ENCODE peak calls at places on chromosomes 1 and 21, in six cellular contexts. S is T follicular helper cell, I is activated T-helper 1 cell treated with Interleukin-2 at 50 U/mL for 16 hours, M is MV-4-11, H is nucleus accumbens, W is substantia nigra. C is an unnamed sample.

GRCh38 chr1:52152572-52152971 is 10.7 kb downstream of the ZFYVE9 start:
- DNase-seq in S (no peak), I (no peak), M (no peak), H (no peak), W (no peak), C (no peak)

GRCh38 chr1:151944859-151945575 is 35.7 kb upstream of the THEM4 start:
- DNase-seq in S (no peak), I (no peak), M (no peak), H (no peak), W (no peak), C (no peak)

GRCh38 chr1:183330335-183330734 is 87.8 kb downstream of the NMNAT2 start:
- DNase-seq in S (no peak), I (no peak), M (no peak), H (no peak), W (no peak), C (no peak)

GRCh38 chr1:8423134-8423701 is 105.3 kb downstream of the SLC45A1 start:
- DNase-seq in S (peak), I (peak), M (no peak), H (no peak), W (peak), C (no peak)

GRCh38 chr1:93616221-93616995 is 65.2 kb downstream of the BCAR3 start:
- DNase-seq in S (no peak), I (no peak), M (no peak), H (no peak), W (no peak), C (no peak)

GRCh38 chr1:26429741-26430140 is 2.4 kb upstream of the DHDDS start:
- DNase-seq in S (no peak), I (no peak), M (no peak), H (no peak), W (no peak), C (no peak)

GRCh38 chr21:15754640-15755039 is 24.9 kb downstream of the USP25 start:
- DNase-seq in S (no peak), I (no peak), M (no peak), H (no peak), W (no peak), C (no peak)

GRCh38 chr21:44375686-44376320 is 22.4 kb downstream of the TRPM2 start:
- DNase-seq in S (no peak), I (no peak), M (no peak), H (no peak), W (no peak), C (no peak)

GRCh38 chr1:1788646-1789431 is 10.6 kb upstream of the NADK start:
- DNase-seq in S (no peak), I (no peak), M (peak), H (no peak), W (no peak), C (no peak)

GRCh38 chr1:107786214-107786842 is 178.7 kb downstream of the VAV3 start:
- DNase-seq in S (no peak), I (no peak), M (peak), H (no peak), W (no peak), C (no peak)

C was measured in effector CD8-positive, alpha-beta T cell.